ENCODE peak calls at places on chromosomes 6 and 20, in four cellular contexts. H is omental fat pad, D is aorta, Z is COR-L47. A is an unnamed sample.
A peak's percentile ranks its signal among the peaks of the same experiment; 100 is the strongest.

GRCh38 chr20:19104186-19104585 is 108.3 kb upstream of the SLC24A3 start:
- DNase-seq in D (no peak), H (no peak), Z (no peak), A (no peak)

GRCh38 chr6:133549252-133549925 is 308.2 kb downstream of the EYA4 start:
- DNase-seq in Z (no peak), D (no peak), H (no peak), A (no peak)

GRCh38 chr6:2741756-2742155 is 9.0 kb downstream of the MYLK4 start:
- DNase-seq in H (no peak), D (no peak), Z (no peak), A (no peak)

GRCh38 chr20:44218441-44218840 is 7.9 kb upstream of the OSER1 start:
- DNase-seq in Z (no peak), D (no peak), H (no peak), A (no peak)

GRCh38 chr6:84007871-84008270 is 25.7 kb upstream of the MRAP2 start:
- DNase-seq in Z (no peak), D (no peak), H (no peak), A (no peak)

GRCh38 chr20:58748628-58749027 is 56.0 kb downstream of the NPEPL1 start:
- DNase-seq in D (no peak), Z (no peak), H (no peak), A (no peak)

GRCh38 chr6:104118274-104118673 is 741.4 kb downstream of the HACE1 start:
- DNase-seq in D (no peak), Z (no peak), H (no peak), A (no peak)

GRCh38 chr6:30091577-30092381 is 16.2 kb upstream of the RNF39 start:
- DNase-seq in D (no peak), Z (peak; percentile 43), H (no peak), A (no peak)

GRCh38 chr6:6546318-6547110 is 42.0 kb upstream of the LY86 start:
- DNase-seq in D (peak; percentile 84), H (no peak), Z (peak; percentile 43), A (peak; percentile 43)

GRCh38 chr6:42690151-42690702 is 32.2 kb downstream of the PRPH2 start:
- DNase-seq in Z (no peak), D (no peak), H (no peak), A (no peak)

GRCh38 chr6:54878705-54879104 is 32.1 kb downstream of the FAM83B start:
- DNase-seq in D (no peak), H (no peak), Z (peak; percentile 39), A (peak; percentile 8)